ENCODE peak calls at places on chromosomes 11 and 22, in six cellular contexts. A, U, D, J, W and I are unnamed samples.

GRCh38 chr22:32723632-32724031 is 77.9 kb upstream of the TIMP3 start:
- DNase-seq in D (no peak), J (peak), A (no peak), U (peak), W (peak), I (peak)

GRCh38 chr11:66494935-66495334 is 14.7 kb downstream of the DPP3 start:
- DNase-seq in J (no peak), D (no peak), A (no peak), W (no peak), U (no peak), I (no peak)

GRCh38 chr11:104060004-104060403 is 23.6 kb downstream of the DDI1 start:
- DNase-seq in W (no peak), D (no peak), U (peak), A (no peak), J (no peak), I (no peak)

GRCh38 chr11:39190751-39191150 is 2268.7 kb downstream of the LRRC4C start:
- DNase-seq in D (no peak), A (no peak), W (no peak), J (no peak), U (no peak), I (no peak)

GRCh38 chr22:50190182-50190951 is 4.7 kb downstream of the TRABD start:
- DNase-seq in J (peak), A (no peak), W (no peak), U (peak), D (no peak), I (no peak)

GRCh38 chr11:92651159-92651558 is 318.3 kb upstream of the MTNR1B start:
- DNase-seq in D (no peak), U (no peak), J (no peak), W (no peak), A (no peak), I (no peak)

GRCh38 chr11:35016939-35017338 is 100.5 kb downstream of the PDHX start:
- DNase-seq in U (no peak), W (no peak), D (no peak), A (no peak), J (no peak), I (no peak)

GRCh38 chr22:36467042-36467810 is 14.2 kb downstream of the TXN2 start:
- DNase-seq in D (no peak), W (no peak), U (peak), A (no peak), J (no peak), I (peak)